ENCODE peak calls at places on chromosome 16, in nine cellular contexts. I is stomach; C is NCI-H1048; T is HS-27A; M is ACHN; D is AG08395; Q is left ventricle myocardium inferior; W is stimulated activated CD8-positive, alpha-beta memory T cell treated with anti-CD3 and anti-CD28 coated beads, Interleukin-15, amount 100 ng/mL, for 48 hours; K is PC-3. G is an unnamed sample.

GRCh38 chr16:22970191-22970845 is 156.4 kb downstream of the HS3ST2 start:
- DNase-seq in I (no peak), C (no peak), T (no peak), M (no peak), D (no peak), Q (no peak), W (no peak), K (no peak), G (no peak)

GRCh38 chr16:73060948-73061495 is 13.1 kb upstream of the ZFHX3 start:
- DNase-seq in I (no peak), C (no peak), T (no peak), M (no peak), D (no peak), Q (no peak), W (no peak), K (no peak), G (no peak)

GRCh38 chr16:75246504-75247205 is 4.8 kb downstream of the BCAR1 start:
- DNase-seq in I (no peak), C (no peak), T (no peak), M (no peak), D (no peak), Q (no peak), W (no peak), K (no peak), G (no peak)

GRCh38 chr16:74737521-74737920 is 36.9 kb upstream of the MLKL start:
- DNase-seq in I (no peak), C (no peak), T (no peak), M (no peak), D (no peak), Q (no peak), W (no peak), K (no peak), G (no peak)

GRCh38 chr16:55056585-55057520 is 126.2 kb downstream of the IRX5 start:
- DNase-seq in I (no peak), C (no peak), T (no peak), M (no peak), D (peak), Q (no peak), W (no peak), K (no peak), G (no peak)

GRCh38 chr16:3246876-3247275 is 9.6 kb downstream of the MEFV start:
- DNase-seq in I (no peak), C (no peak), T (no peak), M (no peak), D (no peak), Q (no peak), W (no peak), K (no peak), G (no peak)

GRCh38 chr16:11386791-11387546 is 41.7 kb downstream of the RMI2 start:
- DNase-seq in I (peak), C (no peak), T (no peak), M (no peak), D (peak), Q (no peak), W (no peak), K (no peak), G (no peak)

GRCh38 chr16:54931757-54932660 is 1.3 kb downstream of the IRX5 start:
- DNase-seq in I (no peak), C (no peak), T (no peak), M (peak), D (no peak), Q (no peak), W (no peak), K (no peak), G (no peak)

GRCh38 chr16:3182608-3183444 is 5.2 kb upstream of the OR1F1 start:
- DNase-seq in I (peak), C (no peak), T (no peak), M (peak), D (peak), Q (no peak), W (no peak), K (peak), G (no peak)

GRCh38 chr16:79269211-79269863 is 331.2 kb downstream of the MAF start:
- DNase-seq in I (no peak), C (no peak), T (no peak), M (no peak), D (no peak), Q (no peak), W (peak), K (no peak), G (no peak)

GRCh38 chr16:52450906-52451305 is 96.0 kb downstream of the TOX3 start:
- DNase-seq in I (no peak), C (no peak), T (no peak), M (no peak), D (no peak), Q (no peak), W (no peak), K (no peak), G (no peak)

GRCh38 chr16:15643453-15644305 is 725 bp upstream of the MARF1 start:
- DNase-seq in I (no peak), C (no peak), T (no peak), M (peak), D (peak), Q (no peak), W (no peak), K (peak), G (peak)

GRCh38 chr16:86239381-86239780 is 270.9 kb upstream of the FOXF1 start:
- DNase-seq in I (no peak), C (no peak), T (no peak), M (no peak), D (no peak), Q (no peak), W (no peak), K (no peak), G (no peak)

GRCh38 chr16:17368951-17369350 is 101.8 kb downstream of the XYLT1 start:
- DNase-seq in I (no peak), C (no peak), T (no peak), M (no peak), D (no peak), Q (no peak), W (no peak), K (no peak), G (no peak)